ENCODE peak calls at places on chromosomes 12 and 14, in seven cellular contexts. One of them, this sample, is unnamed.

GRCh38 chr12:104567832-104568490 is 111.2 kb downstream of the CHST11 start:
- DNase-seq in GM12878: no peak
- DNase-seq in SK-N-SH: no peak
- DNase-seq in sigmoid colon: no peak
- DNase-seq in Panc1: no peak
- DNase-seq in GM23338: no peak
- DNase-seq in transverse colon: no peak
- DNase-seq in this sample: no peak

GRCh38 chr12:42946776-42947435 is 357.4 kb upstream of the PRICKLE1 start:
- DNase-seq in SK-N-SH: no peak
- DNase-seq in GM12878: no peak
- DNase-seq in transverse colon: no peak
- DNase-seq in sigmoid colon: no peak
- DNase-seq in GM23338: no peak
- DNase-seq in Panc1: no peak
- DNase-seq in this sample: no peak

GRCh38 chr12:10140001-10140400 is 10.0 kb upstream of the CLEC7A start:
- DNase-seq in GM12878: peak
- DNase-seq in sigmoid colon: no peak
- DNase-seq in GM23338: peak
- DNase-seq in Panc1: no peak
- DNase-seq in transverse colon: no peak
- DNase-seq in SK-N-SH: peak
- DNase-seq in this sample: no peak

GRCh38 chr12:92987846-92988621 is 58.9 kb upstream of the EEA1 start:
- DNase-seq in GM23338: peak
- DNase-seq in GM12878: peak
- DNase-seq in SK-N-SH: no peak
- DNase-seq in transverse colon: peak
- DNase-seq in sigmoid colon: no peak
- DNase-seq in Panc1: no peak
- DNase-seq in this sample: no peak

GRCh38 chr14:106501898-106502297 is 975.5 kb downstream of the TMEM121 start:
- DNase-seq in GM23338: no peak
- DNase-seq in Panc1: no peak
- DNase-seq in sigmoid colon: no peak
- DNase-seq in GM12878: no peak
- DNase-seq in SK-N-SH: no peak
- DNase-seq in transverse colon: no peak
- DNase-seq in this sample: no peak

GRCh38 chr14:95026851-95027463 is 130.4 kb downstream of the DICER1 start:
- DNase-seq in Panc1: no peak
- DNase-seq in GM12878: no peak
- DNase-seq in SK-N-SH: no peak
- DNase-seq in sigmoid colon: peak
- DNase-seq in GM23338: no peak
- DNase-seq in transverse colon: no peak
- DNase-seq in this sample: no peak

GRCh38 chr12:96190403-96191170 is 3.6 kb upstream of the ELK3 start:
- DNase-seq in SK-N-SH: no peak
- DNase-seq in transverse colon: no peak
- DNase-seq in GM12878: no peak
- DNase-seq in GM23338: no peak
- DNase-seq in Panc1: no peak
- DNase-seq in sigmoid colon: no peak
- DNase-seq in this sample: no peak

GRCh38 chr14:52987514-52987913 is 36.7 kb upstream of the FERMT2 start:
- DNase-seq in SK-N-SH: peak
- DNase-seq in GM12878: no peak
- DNase-seq in GM23338: no peak
- DNase-seq in transverse colon: no peak
- DNase-seq in Panc1: no peak
- DNase-seq in sigmoid colon: no peak
- DNase-seq in this sample: no peak

GRCh38 chr12:88471641-88472040 is 108.6 kb downstream of the KITLG start:
- DNase-seq in SK-N-SH: no peak
- DNase-seq in GM23338: peak
- DNase-seq in sigmoid colon: peak
- DNase-seq in Panc1: no peak
- DNase-seq in GM12878: no peak
- DNase-seq in transverse colon: no peak
- DNase-seq in this sample: no peak

GRCh38 chr14:100065942-100066574 is 836 bp downstream of the EVL start:
- DNase-seq in SK-N-SH: no peak
- DNase-seq in Panc1: no peak
- DNase-seq in sigmoid colon: no peak
- DNase-seq in transverse colon: peak
- DNase-seq in GM23338: no peak
- DNase-seq in GM12878: peak
- DNase-seq in this sample: no peak

GRCh38 chr14:64465856-64466554 is 706 bp downstream of the AKAP5 start:
- DNase-seq in sigmoid colon: no peak
- DNase-seq in GM12878: no peak
- DNase-seq in transverse colon: no peak
- DNase-seq in Panc1: no peak
- DNase-seq in SK-N-SH: peak
- DNase-seq in GM23338: peak
- DNase-seq in this sample: no peak

GRCh38 chr12:6708968-6709394 is 8.4 kb upstream of the PIANP start:
- DNase-seq in Panc1: no peak
- DNase-seq in sigmoid colon: no peak
- DNase-seq in SK-N-SH: no peak
- DNase-seq in transverse colon: no peak
- DNase-seq in GM12878: no peak
- DNase-seq in GM23338: no peak
- DNase-seq in this sample: no peak

GRCh38 chr14:101193845-101194355 is 290.4 kb upstream of the RTL1 start:
- DNase-seq in transverse colon: no peak
- DNase-seq in GM12878: no peak
- DNase-seq in sigmoid colon: peak
- DNase-seq in Panc1: no peak
- DNase-seq in GM23338: no peak
- DNase-seq in SK-N-SH: no peak
- DNase-seq in this sample: no peak

GRCh38 chr14:90278199-90279175 is 22.1 kb downstream of the PSMC1 start:
- DNase-seq in Panc1: no peak
- DNase-seq in GM12878: no peak
- DNase-seq in SK-N-SH: no peak
- DNase-seq in sigmoid colon: no peak
- DNase-seq in transverse colon: no peak
- DNase-seq in GM23338: no peak
- DNase-seq in this sample: no peak

GRCh38 chr14:90281261-90281660 is 24.9 kb downstream of the PSMC1 start:
- DNase-seq in Panc1: no peak
- DNase-seq in sigmoid colon: no peak
- DNase-seq in SK-N-SH: no peak
- DNase-seq in transverse colon: no peak
- DNase-seq in GM12878: no peak
- DNase-seq in GM23338: no peak
- DNase-seq in this sample: no peak

GRCh38 chr14:90281766-90282165 is 25.4 kb downstream of the PSMC1 start:
- DNase-seq in transverse colon: no peak
- DNase-seq in GM23338: no peak
- DNase-seq in sigmoid colon: no peak
- DNase-seq in Panc1: no peak
- DNase-seq in GM12878: no peak
- DNase-seq in SK-N-SH: no peak
- DNase-seq in this sample: no peak

GRCh38 chr14:90277581-90278198 is 21.3 kb downstream of the PSMC1 start:
- DNase-seq in transverse colon: no peak
- DNase-seq in GM23338: no peak
- DNase-seq in Panc1: no peak
- DNase-seq in sigmoid colon: no peak
- DNase-seq in GM12878: no peak
- DNase-seq in SK-N-SH: no peak
- DNase-seq in this sample: no peak

DNA sequence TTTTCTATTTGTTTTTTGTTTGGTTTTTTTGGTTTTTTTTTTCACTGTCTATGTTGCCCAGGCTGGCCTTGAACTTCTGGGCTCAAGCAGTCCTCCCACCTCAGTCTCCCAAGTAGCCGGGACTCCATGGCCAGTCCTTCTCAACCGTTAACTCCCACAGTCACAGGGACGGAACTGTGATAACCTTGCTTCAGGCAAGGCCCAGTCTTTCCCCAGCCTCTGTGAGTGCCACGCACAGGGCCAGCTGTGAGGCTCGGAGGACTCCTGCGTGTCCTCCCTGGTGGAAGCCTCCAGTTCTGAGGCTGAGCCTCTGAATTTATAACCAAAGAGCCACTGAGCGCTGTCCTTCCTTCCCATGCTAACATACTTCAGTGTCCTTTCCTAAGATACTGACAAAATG is 23.7 kb downstream of the PSMC1 start:
- DNase-seq in Panc1: no peak
- DNase-seq in SK-N-SH: no peak
- DNase-seq in sigmoid colon: no peak
- DNase-seq in transverse colon: no peak
- DNase-seq in GM12878: no peak
- DNase-seq in GM23338: no peak
- DNase-seq in this sample: no peak
- H3K27ac ChIP-seq in Panc1: no peak
- H3K27ac ChIP-seq in SK-N-SH: no peak
- H3K27ac ChIP-seq in sigmoid colon: no peak
- H3K27ac ChIP-seq in transverse colon: no peak
- H3K27ac ChIP-seq in GM12878: no peak
- H3K27ac ChIP-seq in GM23338: no peak
- H3K27ac ChIP-seq in this sample: no peak

GRCh38 chr14:66371776-66372175 is 114.4 kb upstream of the CCDC196 start:
- DNase-seq in sigmoid colon: no peak
- DNase-seq in SK-N-SH: no peak
- DNase-seq in transverse colon: no peak
- DNase-seq in GM12878: no peak
- DNase-seq in Panc1: no peak
- DNase-seq in GM23338: no peak
- DNase-seq in this sample: no peak
- TF ChIP-seq POLR2AphosphoS5 in sigmoid colon: no peak
- TF ChIP-seq POLR2AphosphoS5 in SK-N-SH: no peak
- TF ChIP-seq POLR2AphosphoS5 in transverse colon: no peak
- TF ChIP-seq POLR2AphosphoS5 in GM12878: no peak
- TF ChIP-seq POLR2AphosphoS5 in Panc1: no peak
- TF ChIP-seq POLR2AphosphoS5 in GM23338: no peak
- TF ChIP-seq POLR2AphosphoS5 in this sample: no peak

GRCh38 chr12:1474567-1475153 is 119.7 kb downstream of the FBXL14 start:
- DNase-seq in GM23338: peak
- DNase-seq in transverse colon: no peak
- DNase-seq in Panc1: peak
- DNase-seq in GM12878: no peak
- DNase-seq in sigmoid colon: no peak
- DNase-seq in SK-N-SH: peak
- DNase-seq in this sample: no peak
- H3K27ac ChIP-seq in GM23338: peak
- H3K27ac ChIP-seq in transverse colon: peak
- H3K27ac ChIP-seq in Panc1: peak
- H3K27ac ChIP-seq in GM12878: no peak
- H3K27ac ChIP-seq in sigmoid colon: peak
- H3K27ac ChIP-seq in SK-N-SH: peak
- H3K27ac ChIP-seq in this sample: no peak

GRCh38 chr12:131799828-131800593 is 28.2 kb upstream of the MMP17 start:
- DNase-seq in GM12878: no peak
- DNase-seq in GM23338: no peak
- DNase-seq in sigmoid colon: no peak
- DNase-seq in SK-N-SH: no peak
- DNase-seq in Panc1: no peak
- DNase-seq in transverse colon: no peak
- DNase-seq in this sample: no peak

GRCh38 chr12:131801254-131801866 is 26.8 kb upstream of the MMP17 start:
- DNase-seq in GM12878: no peak
- DNase-seq in Panc1: no peak
- DNase-seq in transverse colon: no peak
- DNase-seq in sigmoid colon: no peak
- DNase-seq in SK-N-SH: no peak
- DNase-seq in GM23338: no peak
- DNase-seq in this sample: no peak

GRCh38 chr12:131806654-131807053 is 21.5 kb upstream of the MMP17 start:
- DNase-seq in GM23338: no peak
- DNase-seq in SK-N-SH: no peak
- DNase-seq in GM12878: no peak
- DNase-seq in Panc1: no peak
- DNase-seq in transverse colon: no peak
- DNase-seq in sigmoid colon: no peak
- DNase-seq in this sample: no peak

GRCh38 chr12:131800594-131801135 is 27.5 kb upstream of the MMP17 start:
- DNase-seq in SK-N-SH: no peak
- DNase-seq in transverse colon: no peak
- DNase-seq in sigmoid colon: no peak
- DNase-seq in GM23338: no peak
- DNase-seq in GM12878: no peak
- DNase-seq in Panc1: no peak
- DNase-seq in this sample: no peak

GRCh38 chr12:131803995-131804521 is 24.1 kb upstream of the MMP17 start:
- DNase-seq in transverse colon: peak
- DNase-seq in SK-N-SH: no peak
- DNase-seq in GM23338: no peak
- DNase-seq in sigmoid colon: no peak
- DNase-seq in GM12878: no peak
- DNase-seq in Panc1: no peak
- DNase-seq in this sample: no peak
- TF ChIP-seq POLR2AphosphoS5 in transverse colon: no peak
- TF ChIP-seq POLR2AphosphoS5 in SK-N-SH: no peak
- TF ChIP-seq POLR2AphosphoS5 in GM23338: no peak
- TF ChIP-seq POLR2AphosphoS5 in sigmoid colon: no peak
- TF ChIP-seq POLR2AphosphoS5 in GM12878: no peak
- TF ChIP-seq POLR2AphosphoS5 in Panc1: no peak
- TF ChIP-seq POLR2AphosphoS5 in this sample: no peak

DNA sequence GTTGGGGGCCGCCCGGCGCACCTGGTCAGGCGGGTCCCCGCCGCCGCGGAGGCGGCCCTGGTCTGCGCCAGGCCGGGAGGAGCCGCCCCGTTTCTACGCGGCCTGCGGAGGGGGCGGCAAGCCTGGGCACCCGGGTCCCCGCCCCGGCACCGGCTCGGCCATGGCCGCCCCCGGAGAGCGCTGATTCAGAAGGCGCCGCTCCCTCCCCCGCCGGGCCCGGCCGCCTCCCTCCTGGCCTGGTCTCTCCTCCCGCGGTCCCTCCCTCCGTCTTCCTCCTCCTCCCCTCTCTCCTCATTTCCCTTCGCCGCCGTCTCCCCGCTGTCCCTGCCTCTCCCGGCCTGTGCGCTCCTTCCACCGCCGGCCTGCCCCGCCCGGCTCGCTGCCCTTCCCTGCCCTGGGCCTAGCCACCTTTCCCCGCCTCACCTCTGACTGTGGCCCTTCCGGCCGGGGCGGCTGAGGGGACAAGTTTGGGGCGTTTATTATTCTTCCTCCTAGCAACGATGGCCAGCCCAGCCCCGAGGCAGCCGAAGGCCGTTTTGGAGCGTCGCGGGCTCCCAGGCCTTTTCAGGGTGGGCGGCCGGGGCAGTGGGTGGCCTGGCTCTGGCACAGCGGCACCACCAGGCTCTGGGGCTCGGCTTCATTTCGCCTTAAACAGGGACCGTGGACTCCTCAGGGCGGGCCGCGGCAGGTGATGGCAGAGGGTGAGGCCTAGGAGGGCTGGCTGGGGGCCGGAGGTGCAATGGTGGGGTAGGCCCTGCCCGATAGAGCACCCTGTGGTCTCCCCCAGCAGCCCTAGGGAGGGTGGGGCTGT is 768 bp downstream of the CEP170B start:
- DNase-seq in sigmoid colon: peak
- DNase-seq in GM23338: peak
- DNase-seq in Panc1: no peak
- DNase-seq in GM12878: no peak
- DNase-seq in transverse colon: peak
- DNase-seq in SK-N-SH: peak
- DNase-seq in this sample: peak
- H3K27ac ChIP-seq in sigmoid colon: peak
- H3K27ac ChIP-seq in GM23338: no peak
- H3K27ac ChIP-seq in Panc1: peak
- H3K27ac ChIP-seq in GM12878: no peak
- H3K27ac ChIP-seq in transverse colon: peak
- H3K27ac ChIP-seq in SK-N-SH: peak
- H3K27ac ChIP-seq in this sample: peak